ENCODE peak calls at places on chromosomes 3 and 15, in four cellular contexts. I is K562, E is HepG2, S is GM12878. Q is an unnamed sample.

GRCh38 chr15:56805466-56806146 is 72.3 kb upstream of the ZNF280D start:
- DNase-seq in I (no peak), E (no peak), S (no peak), Q (peak)

GRCh38 chr3:104279617-104280016 is 1087.1 kb upstream of the ALCAM start:
- DNase-seq in I (no peak), E (no peak), S (no peak), Q (no peak)

GRCh38 chr3:111598139-111598538 is 3.0 kb upstream of the ZBED2 start:
- DNase-seq in I (no peak), E (no peak), S (no peak), Q (no peak)

GRCh38 chr3:99472385-99472784 is 166.0 kb upstream of the COL8A1 start:
- DNase-seq in I (no peak), E (no peak), S (no peak), Q (no peak)

GRCh38 chr15:98658831-98659699 is 10.7 kb downstream of the IGF1R start:
- DNase-seq in I (peak), E (peak), S (peak), Q (peak)

GRCh38 chr15:42608767-42609488 is 33.5 kb downstream of the STARD9 start:
- DNase-seq in I (no peak), E (no peak), S (no peak), Q (no peak)

GRCh38 chr3:19866751-19867347 is 67.2 kb downstream of the EFHB start:
- DNase-seq in I (peak), E (peak), S (peak), Q (peak)

GRCh38 chr15:68126415-68126814 is 72.3 kb downstream of the PIAS1 start:
- DNase-seq in I (no peak), E (no peak), S (no peak), Q (no peak)

GRCh38 chr3:182241777-182242556 is 530.2 kb downstream of the SOX2 start:
- DNase-seq in I (no peak), E (peak), S (no peak), Q (no peak)

GRCh38 chr3:51937611-51938450 is 3.9 kb downstream of the RRP9 start:
- DNase-seq in I (no peak), E (no peak), S (no peak), Q (no peak)

GRCh38 chr3:50616770-50617095 is 218 bp upstream of the MAPKAPK3 start:
- DNase-seq in I (peak), E (peak), S (peak), Q (peak)

GRCh38 chr15:101359365-101359947 is 64.4 kb upstream of the SNRPA1 start:
- DNase-seq in I (no peak), E (no peak), S (no peak), Q (no peak)
- TF ChIP-seq JUNB in I (no peak), E (no peak), S (no peak), Q (no peak)

GRCh38 chr3:88058322-88058592 is 548 bp downstream of the CGGBP1 start:
- DNase-seq in I (no peak), E (peak), S (no peak), Q (no peak)

GRCh38 chr3:88061749-88062148 is 2.7 kb downstream of the ZNF654 start:
- DNase-seq in I (no peak), E (no peak), S (no peak), Q (no peak)

GRCh38 chr3:88058593-88059379 is at the start of the genes CGGBP1 and ZNF654:
- DNase-seq in I (peak), E (peak), S (peak), Q (peak)

GRCh38 chr3:88057650-88058321 is 1.0 kb downstream of the CGGBP1 start:
- DNase-seq in I (no peak), E (no peak), S (no peak), Q (no peak)

DNA sequence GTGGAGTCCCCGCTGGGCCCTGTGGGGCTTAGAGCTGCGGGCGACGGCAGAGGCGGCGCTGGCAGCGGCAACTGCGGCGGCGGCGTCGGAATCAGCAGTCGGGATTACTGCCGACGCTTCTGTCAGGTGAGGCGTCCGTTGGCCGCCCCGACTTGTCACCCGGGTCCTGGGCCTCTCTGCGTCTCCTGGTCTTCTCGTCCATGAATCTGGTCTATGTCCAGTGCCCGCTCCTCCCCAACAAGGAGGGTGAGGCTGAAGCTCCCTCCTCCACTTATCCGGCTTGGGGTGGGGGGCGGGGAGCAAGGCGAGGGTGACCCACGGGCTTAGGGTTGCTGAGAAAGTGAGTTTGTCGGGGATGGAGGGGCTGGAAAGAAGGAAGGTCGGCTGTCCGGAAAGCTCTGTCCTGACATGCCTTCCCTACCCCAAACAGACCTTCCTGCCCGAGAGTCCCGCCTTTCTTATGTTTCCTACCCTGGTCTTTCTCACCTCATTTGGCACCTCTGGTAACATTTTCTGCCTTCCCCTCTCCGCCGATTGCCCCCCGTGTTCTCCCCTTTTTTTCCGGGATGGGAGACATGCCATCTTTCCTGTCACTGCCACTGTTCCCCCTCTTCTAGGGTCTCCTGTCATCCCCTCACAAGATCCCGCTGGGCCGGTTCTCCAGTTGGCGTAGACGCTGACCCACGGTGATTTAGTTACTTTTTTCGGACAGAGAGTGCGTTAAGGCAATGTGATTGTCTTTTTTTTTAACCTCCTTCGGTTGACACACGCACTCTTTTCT is 515 bp downstream of the ZNF654 start:
- DNase-seq in I (peak), E (no peak), S (no peak), Q (no peak)
- TF ChIP-seq CHD2 in I (no peak), E (no peak), S (no peak), Q (no peak)

GRCh38 chr3:69746119-69746518 is 6.9 kb downstream of the MITF start:
- DNase-seq in I (no peak), E (no peak), S (no peak), Q (no peak)

GRCh38 chr3:69745503-69745902 is 6.2 kb downstream of the MITF start:
- DNase-seq in I (no peak), E (no peak), S (no peak), Q (no peak)

GRCh38 chr3:69741057-69741830 is 2.0 kb downstream of the MITF start:
- DNase-seq in I (no peak), E (no peak), S (no peak), Q (no peak)

GRCh38 chr3:69744507-69744906 is 5.2 kb downstream of the MITF start:
- DNase-seq in I (no peak), E (no peak), S (no peak), Q (no peak)

DNA sequence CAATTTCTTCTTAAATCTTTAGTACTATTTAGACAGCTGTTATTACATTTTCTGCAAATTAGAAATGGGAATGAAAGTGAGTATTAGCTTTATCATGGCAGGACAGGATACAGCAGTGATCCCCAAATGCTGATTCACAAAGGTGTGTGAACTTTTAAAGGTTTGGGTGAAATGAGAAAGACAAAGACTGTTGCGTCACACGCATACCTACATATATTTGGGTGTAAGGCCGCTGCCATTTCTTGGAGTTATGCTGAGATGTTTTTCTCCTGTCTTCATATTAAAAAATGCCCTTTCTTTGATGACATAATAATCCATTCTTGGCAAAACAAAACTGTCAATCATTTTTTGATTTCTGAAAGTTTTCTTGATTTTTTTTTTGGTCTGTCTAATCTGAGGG is 4.7 kb downstream of the MITF start:
- DNase-seq in I (no peak), E (no peak), S (no peak), Q (no peak)
- TF ChIP-seq JUNB in I (no peak), E (no peak), S (no peak), Q (no peak)

DNA sequence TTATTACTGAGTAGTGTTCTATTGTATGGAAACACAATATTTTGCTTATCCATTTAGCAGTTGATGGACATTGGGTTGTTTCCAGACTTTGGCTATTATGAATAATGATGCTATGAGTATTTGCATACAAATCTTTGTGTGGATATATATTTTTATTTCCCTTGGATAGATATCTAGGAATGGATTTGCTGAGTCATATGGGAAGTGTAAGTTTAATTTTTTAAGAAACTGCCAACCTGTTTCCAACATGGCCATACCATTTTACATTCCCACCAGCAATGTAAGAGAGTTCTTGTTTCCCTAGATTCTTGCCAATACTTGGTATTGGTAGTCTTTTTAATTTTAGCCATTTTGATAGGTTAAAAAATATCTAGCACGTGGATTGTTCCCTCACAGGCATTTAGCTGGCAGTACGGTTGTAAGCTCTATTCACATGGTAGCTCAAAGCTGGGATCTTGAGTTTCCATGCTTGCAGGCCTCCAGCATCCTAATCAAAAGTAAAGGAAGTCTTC is 45.7 kb upstream of the TNIK start:
- DNase-seq in I (no peak), E (no peak), S (no peak), Q (no peak)
- TF ChIP-seq CHD2 in I (no peak), E (no peak), S (no peak), Q (no peak)

DNA sequence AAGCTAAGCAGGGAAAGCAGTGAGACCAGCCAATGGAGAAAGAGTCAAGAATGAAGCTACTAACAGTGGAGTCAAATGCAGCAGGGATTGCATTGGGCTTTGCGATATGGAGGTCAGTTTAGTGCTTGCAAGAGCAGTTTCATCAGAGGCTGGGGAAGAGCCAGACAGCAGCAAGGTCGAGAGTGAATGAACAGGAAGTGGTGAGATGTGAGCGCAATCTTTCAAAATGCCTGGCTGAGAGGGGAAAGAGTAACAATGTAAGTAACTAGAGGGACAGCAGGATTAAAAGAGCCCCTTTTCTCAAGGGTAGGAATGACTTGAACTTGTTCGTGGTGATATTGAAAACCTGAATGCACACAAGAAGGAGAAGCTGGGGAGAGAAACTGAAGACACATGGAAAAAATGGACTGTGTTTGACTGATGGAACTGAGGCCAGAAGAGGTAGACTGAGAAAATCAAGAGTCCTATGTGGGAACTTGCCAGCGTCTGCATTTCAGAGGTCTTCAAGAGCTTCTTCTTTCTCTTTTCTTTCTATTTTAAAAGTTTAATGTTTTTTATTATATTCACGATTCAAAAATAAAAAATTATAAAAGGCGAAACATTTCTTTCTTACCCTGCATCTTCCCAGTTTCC is 30.6 kb upstream of the GPR160 start:
- DNase-seq in I (no peak), E (peak), S (peak), Q (no peak)
- TF ChIP-seq JUNB in I (no peak), E (no peak), S (no peak), Q (no peak)

GRCh38 chr3:13191016-13191415 is 117.8 kb upstream of the IQSEC1 start:
- DNase-seq in I (no peak), E (no peak), S (no peak), Q (no peak)

GRCh38 chr3:13190376-13190762 is 117.1 kb upstream of the IQSEC1 start:
- DNase-seq in I (no peak), E (peak), S (no peak), Q (no peak)

GRCh38 chr3:13188975-13189374 is 115.7 kb upstream of the IQSEC1 start:
- DNase-seq in I (no peak), E (no peak), S (no peak), Q (no peak)

GRCh38 chr3:13188380-13188779 is 115.2 kb upstream of the IQSEC1 start:
- DNase-seq in I (no peak), E (no peak), S (no peak), Q (no peak)

DNA sequence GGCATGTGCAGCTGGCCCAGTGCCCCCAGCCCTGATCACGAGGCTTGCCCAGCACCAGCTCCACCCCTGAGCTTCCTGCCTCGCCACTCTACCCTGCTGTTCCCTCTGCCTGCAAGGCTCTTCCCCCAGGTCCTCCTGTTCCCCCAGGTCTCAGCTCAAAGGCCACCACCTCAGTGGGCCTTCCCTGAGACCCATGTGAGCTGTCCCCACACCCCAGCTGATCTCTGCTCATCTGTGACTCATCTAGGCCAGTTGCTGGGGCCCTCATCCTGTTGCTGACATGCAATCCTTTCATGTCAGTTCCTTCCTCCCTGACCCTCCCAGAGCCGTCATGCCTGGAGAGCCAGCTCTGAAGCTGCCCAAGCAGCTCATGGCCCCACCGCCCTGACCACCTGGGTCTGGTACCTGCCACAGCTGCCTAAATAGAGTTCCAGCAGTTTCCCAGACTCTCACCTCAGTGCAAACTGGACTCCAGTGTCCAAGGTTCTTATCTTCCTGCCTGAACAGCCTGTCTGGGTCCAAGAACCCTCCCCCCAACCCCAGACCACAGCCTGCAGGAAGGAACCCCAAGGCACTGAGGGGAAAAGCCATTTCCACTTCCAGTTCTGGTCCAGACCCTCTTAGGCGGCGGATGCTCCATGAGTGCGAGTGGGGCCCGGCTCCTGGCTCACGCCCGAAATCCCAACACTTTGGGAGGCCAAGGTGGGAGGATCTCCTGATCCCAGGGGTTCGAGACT is 116.6 kb upstream of the IQSEC1 start:
- DNase-seq in I (no peak), E (peak), S (no peak), Q (no peak)
- TF ChIP-seq CHD2 in I (no peak), E (no peak), S (no peak), Q (no peak)

GRCh38 chr3:123559040-123559861 is 25.6 kb downstream of the HACD2 start:
- DNase-seq in I (peak), E (peak), S (no peak), Q (peak)
- TF ChIP-seq JUNB in I (no peak), E (no peak), S (no peak), Q (no peak)

Q was measured in A549.